ENCODE peak calls at places on chromosome 10, in four cellular contexts. A, P, E and W are unnamed samples.

GRCh38 chr10:95458014-95458413 is 103.2 kb downstream of the SORBS1 start:
- DNase-seq in A (no peak), P (no peak), E (no peak), W (no peak)

GRCh38 chr10:33810986-33811385 is 476.5 kb upstream of the NRP1 start:
- DNase-seq in A (no peak), P (no peak), E (no peak), W (no peak)

GRCh38 chr10:19930936-19931859 is 115.0 kb downstream of the PLXDC2 start:
- DNase-seq in A (no peak), P (peak; percentile 26), E (no peak), W (peak; percentile 70)

GRCh38 chr10:2888403-2889004 is 178.8 kb upstream of the PFKP start:
- DNase-seq in A (no peak), P (no peak), E (no peak), W (no peak)

GRCh38 chr10:118991326-118991725 is 38.2 kb upstream of the NANOS1 start:
- DNase-seq in A (no peak), P (no peak), E (no peak), W (no peak)

GRCh38 chr10:120978589-120979252 is 127.6 kb downstream of the WDR11 start:
- DNase-seq in A (no peak), P (no peak), E (no peak), W (peak; percentile 2)

GRCh38 chr10:61628199-61628874 is 34.4 kb upstream of the CABCOCO1 start:
- DNase-seq in A (no peak), P (no peak), E (no peak), W (peak; percentile 73)

GRCh38 chr10:77333610-77334340 is 303.8 kb downstream of the KCNMA1 start:
- DNase-seq in A (no peak), P (no peak), E (no peak), W (peak; percentile 73)

GRCh38 chr10:68154211-68154497 is 44.9 kb downstream of the MYPN start:
- DNase-seq in A (peak; percentile 36), P (peak; percentile 70), E (no peak), W (peak; percentile 85)

GRCh38 chr10:22611425-22612111 is 102.8 kb downstream of the PIP4K2A start:
- DNase-seq in A (no peak), P (no peak), E (no peak), W (no peak)

GRCh38 chr10:22649390-22649841 is 65.0 kb downstream of the PIP4K2A start:
- DNase-seq in A (no peak), P (no peak), E (no peak), W (no peak)

GRCh38 chr10:118912961-118913360 is 116.6 kb upstream of the NANOS1 start:
- DNase-seq in A (no peak), P (peak; percentile 27), E (no peak), W (no peak)

GRCh38 chr10:4687397-4687796 is 138.6 kb upstream of the AKR1E2 start:
- DNase-seq in A (no peak), P (no peak), E (no peak), W (no peak)

GRCh38 chr10:67609996-67610793 is 85.8 kb downstream of the CTNNA3 start:
- DNase-seq in A (no peak), P (peak; percentile 46), E (no peak), W (peak; percentile 46)

GRCh38 chr10:49005270-49005669 is 65.6 kb upstream of the LRRC18 start:
- DNase-seq in A (no peak), P (no peak), E (no peak), W (no peak)

GRCh38 chr10:971150-971542 is 17.1 kb upstream of the GTPBP4 start:
- DNase-seq in A (no peak), P (no peak), E (no peak), W (peak; percentile 46)

GRCh38 chr10:27481486-27481885 is 22.6 kb upstream of the RAB18 start:
- DNase-seq in A (no peak), P (no peak), E (no peak), W (no peak)

GRCh38 chr10:108204528-108205313 is 1040.2 kb upstream of the SORCS1 start:
- DNase-seq in A (peak; percentile 59), P (peak; percentile 76), E (peak; percentile 31), W (no peak)

GRCh38 chr10:35335133-35335532 is 1.2 kb upstream of the CCNY start:
- DNase-seq in A (no peak), P (no peak), E (no peak), W (peak; percentile 35)

GRCh38 chr10:97332586-97333350 is 1.8 kb downstream of the FRAT2 start:
- DNase-seq in A (peak; percentile 55), P (peak; percentile 89), E (no peak), W (peak; percentile 87)

GRCh38 chr10:122019414-122019975 is 30.5 kb downstream of the TACC2 start:
- DNase-seq in A (peak; percentile 51), P (peak; percentile 28), E (no peak), W (no peak)

GRCh38 chr10:14146501-14146900 is 184.2 kb downstream of the FRMD4A start:
- DNase-seq in A (no peak), P (no peak), E (no peak), W (peak; percentile 77)

GRCh38 chr10:91635401-91636400 is 2.8 kb upstream of the PPP1R3C start:
- DNase-seq in A (peak; percentile 61), P (peak; percentile 84), E (no peak), W (peak; percentile 81)

GRCh38 chr10:49488056-49488455 is 50.9 kb downstream of the ERCC6 start:
- DNase-seq in A (no peak), P (no peak), E (no peak), W (no peak)

GRCh38 chr10:11874568-11875182 is 51.5 kb downstream of the PROSER2 start:
- DNase-seq in A (peak; percentile 74), P (peak; percentile 95), E (no peak), W (peak; percentile 12)

GRCh38 chr10:97355571-97355975 is 21.0 kb upstream of the FRAT2 start:
- DNase-seq in A (no peak), P (peak; percentile 42), E (no peak), W (no peak)

GRCh38 chr10:68110027-68110426 is 739 bp downstream of the MYPN start:
- DNase-seq in A (no peak), P (no peak), E (no peak), W (peak; percentile 81)

GRCh38 chr10:86968994-86969355 is 693 bp downstream of the ADIRF start:
- DNase-seq in A (no peak), P (no peak), E (no peak), W (no peak)

GRCh38 chr10:94066411-94066810 is 72.7 kb downstream of the PLCE1 start:
- DNase-seq in A (peak; percentile 38), P (peak; percentile 69), E (no peak), W (peak; percentile 65)

GRCh38 chr10:67256984-67257383 is 331.1 kb downstream of the LRRTM3 start:
- DNase-seq in A (no peak), P (peak; percentile 27), E (no peak), W (no peak)

GRCh38 chr10:22816298-22816653 is 101.9 kb upstream of the PIP4K2A start:
- DNase-seq in A (no peak), P (no peak), E (no peak), W (peak; percentile 96)

GRCh38 chr10:60820093-60820769 is 42.0 kb downstream of the CDK1 start:
- DNase-seq in A (no peak), P (peak; percentile 64), E (no peak), W (peak; percentile 51)

GRCh38 chr10:49577182-49577925 is 32.8 kb upstream of the SLC18A3 start:
- DNase-seq in A (no peak), P (no peak), E (no peak), W (no peak)

GRCh38 chr10:73517166-73517888 is 21.5 kb upstream of the PPP3CB start:
- DNase-seq in A (no peak), P (peak; percentile 62), E (no peak), W (peak; percentile 51)

GRCh38 chr10:73522263-73522662 is 26.4 kb upstream of the PPP3CB start:
- DNase-seq in A (no peak), P (no peak), E (no peak), W (peak; percentile 56)

GRCh38 chr10:73519336-73519735 is 23.5 kb upstream of the PPP3CB start:
- DNase-seq in A (no peak), P (no peak), E (no peak), W (no peak)
- H3K56ac ChIP-seq in A (no peak overlapping the region), P (no peak overlapping the region), E (no peak overlapping the region), W (no peak overlapping the region)

GRCh38 chr10:127986543-127987466 is 79.9 kb downstream of the PTPRE start:
- DNase-seq in A (no peak), P (no peak), E (no peak), W (no peak)
- H4K5ac ChIP-seq in A (no peak overlapping the region), P (no peak overlapping the region), E (no peak overlapping the region), W (no peak overlapping the region)

GRCh38 chr10:7527468-7527867 is 116.6 kb upstream of the SFMBT2 start:
- DNase-seq in A (no peak), P (no peak), E (no peak), W (no peak)

GRCh38 chr10:7529638-7530037 is 118.8 kb upstream of the SFMBT2 start:
- DNase-seq in A (peak; percentile 59), P (peak; percentile 66), E (peak; percentile 29), W (no peak)

GRCh38 chr10:7523656-7524055 is 112.8 kb upstream of the SFMBT2 start:
- DNase-seq in A (no peak), P (no peak), E (no peak), W (no peak)

GRCh38 chr10:7526017-7526400 is 115.2 kb upstream of the SFMBT2 start:
- DNase-seq in A (peak; percentile 56), P (no peak), E (no peak), W (no peak)

GRCh38 chr10:7525314-7526016 is 114.6 kb upstream of the SFMBT2 start:
- DNase-seq in A (peak; percentile 47), P (peak; percentile 84), E (no peak), W (peak; percentile 66)
- H3K56ac ChIP-seq in A (no peak overlapping the region), P (no peak overlapping the region), E (no peak overlapping the region), W (no peak overlapping the region)

GRCh38 chr10:78730754-78731153 is 338.0 kb upstream of the ZMIZ1 start:
- DNase-seq in A (no peak), P (no peak), E (no peak), W (no peak)

GRCh38 chr10:78728176-78728575 is 340.6 kb upstream of the ZMIZ1 start:
- DNase-seq in A (no peak), P (no peak), E (no peak), W (no peak)

GRCh38 chr10:78731675-78732074 is 337.1 kb upstream of the ZMIZ1 start:
- DNase-seq in A (no peak), P (no peak), E (no peak), W (no peak)

GRCh38 chr10:78729366-78729765 is 339.4 kb upstream of the ZMIZ1 start:
- DNase-seq in A (no peak), P (no peak), E (no peak), W (no peak)

DNA sequence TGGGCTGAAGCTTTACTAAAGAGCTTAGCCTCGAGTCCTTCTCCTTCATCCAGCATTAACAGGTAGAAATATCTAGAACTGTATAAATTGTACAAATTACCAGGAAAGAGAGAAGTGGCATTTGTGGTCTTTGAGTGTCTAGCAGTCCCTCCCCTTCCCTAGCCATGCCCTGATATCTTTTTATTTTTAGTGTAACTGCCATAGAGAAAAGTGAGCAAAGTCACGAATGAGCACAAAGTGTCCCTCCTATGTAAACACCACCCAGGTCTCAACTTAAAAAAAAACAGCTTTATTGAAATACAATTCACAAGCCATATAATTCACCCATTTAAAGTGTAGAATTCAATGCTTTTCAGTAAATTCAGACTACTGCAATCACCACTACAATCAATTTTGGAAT is 339.0 kb upstream of the ZMIZ1 start:
- DNase-seq in A (no peak), P (no peak), E (no peak), W (no peak)
- H4K5ac ChIP-seq in A (no peak overlapping the region), P (no peak overlapping the region), E (no peak overlapping the region), W (no peak overlapping the region)